ENCODE peak calls at places on chromosome 11, in ten cellular contexts. X is posterior cingulate gyrus, V is right lobe of liver, K is MV-4-11, Y is prostate gland, W is T-cell, A is hepatic stellate cell, H is NCI-H2171, E is neural progenitor cell, N is endothelial cell of umbilical vein. Q is an unnamed sample.

GRCh38 chr11:75565221-75565814 is 3.3 kb downstream of the SERPINH1 start:
- DNase-seq in A (peak), K (no peak), V (peak), H (no peak), N (peak), E (no peak), W (no peak), Y (no peak), X (no peak), Q (no peak)

GRCh38 chr11:121366970-121367369 is 74.4 kb downstream of the SC5D start:
- DNase-seq in E (no peak), A (no peak), V (no peak), N (no peak), Y (no peak), H (no peak), K (no peak), W (no peak), X (no peak), Q (no peak)

GRCh38 chr11:8732276-8732675 is 49.7 kb downstream of the RPL27A start:
- DNase-seq in H (no peak), W (no peak), N (peak), V (no peak), X (no peak), K (peak), A (no peak), E (no peak), Y (no peak), Q (no peak)

GRCh38 chr11:110972640-110973039 is 260.4 kb upstream of the ARHGAP20 start:
- DNase-seq in X (no peak), E (no peak), Y (no peak), H (no peak), V (no peak), A (peak), K (peak), N (no peak), W (no peak), Q (no peak)

GRCh38 chr11:128359515-128359914 is 227.8 kb downstream of the ETS1 start:
- DNase-seq in A (peak), E (no peak), N (peak), K (no peak), H (no peak), X (no peak), Y (no peak), V (no peak), W (no peak), Q (no peak)

GRCh38 chr11:22875869-22876473 is 15.7 kb upstream of the CCDC179 start:
- DNase-seq in W (peak), Y (peak), K (peak), X (no peak), A (peak), N (peak), H (peak), E (peak), V (peak), Q (peak)

GRCh38 chr11:73271936-73272679 is at the start of gene P2RY6:
- DNase-seq in A (peak), W (no peak), N (no peak), H (no peak), X (no peak), E (no peak), K (peak), V (no peak), Y (no peak), Q (peak)

GRCh38 chr11:120554771-120555432 is 43.4 kb downstream of the GRIK4 start:
- DNase-seq in N (peak), A (no peak), E (peak), V (no peak), Y (no peak), H (no peak), X (no peak), W (no peak), K (peak), Q (no peak)

GRCh38 chr11:128845334-128845780 is 21.7 kb downstream of the KCNJ1 start:
- DNase-seq in E (no peak), K (peak), V (no peak), X (no peak), A (no peak), W (no peak), H (no peak), N (no peak), Y (no peak), Q (no peak)

GRCh38 chr11:68014157-68014965 is 4.2 kb downstream of the ALDH3B1 start:
- DNase-seq in X (no peak), W (no peak), V (no peak), K (peak), N (peak), H (no peak), E (no peak), Y (no peak), A (peak), Q (no peak)

GRCh38 chr11:74626130-74626529 is 33.7 kb downstream of the POLD3 start:
- DNase-seq in W (no peak), H (no peak), K (no peak), N (no peak), Y (no peak), X (no peak), E (no peak), A (no peak), V (no peak), Q (no peak)

GRCh38 chr11:66891849-66892660 is 35.2 kb downstream of the LRFN4 start:
- DNase-seq in H (no peak), V (peak), X (no peak), N (peak), A (peak), E (no peak), Y (no peak), K (peak), W (no peak), Q (no peak)

GRCh38 chr11:33997473-33998347 is 53.8 kb upstream of the CAPRIN1 start:
- DNase-seq in W (no peak), H (no peak), K (no peak), N (no peak), X (no peak), A (no peak), E (peak), V (no peak), Y (no peak), Q (no peak)

GRCh38 chr11:86443415-86443814 is 68.7 kb downstream of the CCDC81 start:
- DNase-seq in Y (no peak), H (no peak), V (no peak), A (no peak), K (no peak), X (no peak), E (no peak), W (no peak), N (no peak), Q (no peak)

GRCh38 chr11:118006153-118006534 is 19.9 kb downstream of the IL10RA start:
- DNase-seq in N (no peak), X (no peak), W (no peak), Y (no peak), A (no peak), K (peak), V (no peak), H (no peak), E (no peak), Q (no peak)

GRCh38 chr11:21625982-21626381 is 566.9 kb upstream of the ANO5 start:
- DNase-seq in E (no peak), V (no peak), H (no peak), W (no peak), Y (no peak), N (no peak), X (no peak), A (no peak), K (peak), Q (no peak)

GRCh38 chr11:38718049-38718448 is 2120.0 kb upstream of the RAG2 start:
- DNase-seq in H (no peak), X (no peak), W (no peak), A (no peak), E (peak), Y (no peak), N (no peak), K (no peak), V (no peak), Q (no peak)

GRCh38 chr11:69088676-69089146 is 40.0 kb downstream of the TPCN2 start:
- DNase-seq in W (peak), A (peak), V (peak), Y (peak), X (peak), K (peak), E (peak), N (peak), H (peak), Q (peak)

GRCh38 chr11:112564228-112564955 is 303.7 kb upstream of the PLET1 start:
- DNase-seq in H (no peak), W (no peak), X (no peak), N (no peak), Y (peak), V (peak), K (no peak), A (peak), E (no peak), Q (peak)

GRCh38 chr11:104784684-104785460 is 113.4 kb downstream of the CASP12 start:
- DNase-seq in W (no peak), K (no peak), H (no peak), V (no peak), Y (no peak), X (no peak), E (no peak), N (no peak), A (no peak), Q (no peak)

GRCh38 chr11:134818531-134818930 is 406.5 kb upstream of the B3GAT1 start:
- DNase-seq in K (no peak), V (no peak), E (no peak), H (no peak), W (no peak), Y (no peak), A (no peak), X (no peak), N (no peak), Q (no peak)

GRCh38 chr11:7691759-7692334 is 14.4 kb downstream of the OVCH2 start:
- DNase-seq in A (no peak), X (no peak), Y (no peak), W (no peak), H (no peak), V (no peak), K (no peak), N (no peak), E (no peak), Q (no peak)

GRCh38 chr11:128840137-128840536 is 27.0 kb downstream of the KCNJ1 start:
- DNase-seq in V (no peak), W (no peak), H (no peak), X (no peak), N (peak), Y (no peak), A (no peak), K (no peak), E (no peak), Q (no peak)

GRCh38 chr11:64803163-64803845 is at the start of gene MAP4K2:
- DNase-seq in V (peak), X (peak), A (peak), E (peak), N (peak), K (peak), W (peak), Y (peak), H (peak), Q (peak)

GRCh38 chr11:82996966-82997606 is 74.6 kb downstream of the RAB30 start:
- DNase-seq in A (no peak), H (no peak), K (no peak), N (peak), X (peak), V (no peak), W (no peak), E (no peak), Y (peak), Q (no peak)

Q was measured in hippocampal formation.